ENCODE peak calls at places on chromosomes 2 and 18, in five cellular contexts. R, L, F, A and O are unnamed samples.

GRCh38 chr18:31661965-31662364 is 22.4 kb downstream of the B4GALT6 start:
- DNase-seq in R (no peak), L (no peak), F (no peak), A (no peak), O (no peak)

GRCh38 chr2:159168707-159169106 is 117.8 kb downstream of the WDSUB1 start:
- DNase-seq in R (no peak), L (no peak), F (no peak), A (peak; percentile 12), O (no peak)

GRCh38 chr2:241636182-241636982 is 576 bp downstream of the THAP4 start:
- DNase-seq in R (peak; percentile 48), L (no peak), F (peak; percentile 62), A (peak; percentile 52), O (no peak)

GRCh38 chr2:182456784-182457183 is 29.9 kb upstream of the PDE1A start:
- DNase-seq in R (no peak), L (no peak), F (no peak), A (no peak), O (no peak)

GRCh38 chr2:47796090-47796697 is 13.2 kb downstream of the MSH6 start:
- DNase-seq in R (no peak), L (no peak), F (no peak), A (no peak), O (no peak)

GRCh38 chr2:22270341-22270740 is 1114.6 kb upstream of the KLHL29 start:
- DNase-seq in R (no peak), L (no peak), F (no peak), A (no peak), O (no peak)

GRCh38 chr2:39304200-39304599 is 60.4 kb upstream of the CDKL4 start:
- DNase-seq in R (no peak), L (no peak), F (no peak), A (no peak), O (no peak)

GRCh38 chr18:74283646-74284045 is 8.1 kb downstream of the CYB5A start:
- DNase-seq in R (no peak), L (no peak), F (no peak), A (no peak), O (no peak)

GRCh38 chr2:173983414-173983871 is 18.3 kb upstream of the SP3 start:
- DNase-seq in R (no peak), L (no peak), F (no peak), A (no peak), O (no peak)

GRCh38 chr2:74632209-74632938 is 15.8 kb downstream of the M1AP start:
- DNase-seq in R (no peak), L (no peak), F (no peak), A (peak; percentile 51), O (no peak)

GRCh38 chr2:218260742-218261423 is at the start of gene GPBAR1:
- DNase-seq in R (peak; percentile 72), L (no peak), F (peak; percentile 32), A (no peak), O (no peak)

GRCh38 chr2:224860786-224861185 is 144.6 kb upstream of the CCDC195 start:
- DNase-seq in R (no peak), L (no peak), F (no peak), A (no peak), O (no peak)

GRCh38 chr2:215638687-215639086 is 202.8 kb upstream of the FN1 start:
- DNase-seq in R (no peak), L (no peak), F (no peak), A (no peak), O (no peak)

GRCh38 chr2:203022751-203023150 is 8.1 kb downstream of the NBEAL1 start:
- DNase-seq in R (no peak), L (no peak), F (no peak), A (no peak), O (no peak)

GRCh38 chr18:41526046-41526445 is 429.0 kb upstream of the PIK3C3 start:
- DNase-seq in R (no peak), L (no peak), F (no peak), A (no peak), O (no peak)

GRCh38 chr2:200735061-200735460 is 76.6 kb upstream of the BZW1 start:
- DNase-seq in R (no peak), L (no peak), F (no peak), A (no peak), O (no peak)

GRCh38 chr2:110116033-110116710 is 550 bp upstream of the MALL start:
- DNase-seq in R (no peak), L (no peak), F (no peak), A (peak; percentile 83), O (no peak)

GRCh38 chr2:45952591-45952990 is 301.1 kb downstream of the PRKCE start:
- DNase-seq in R (no peak), L (no peak), F (no peak), A (no peak), O (no peak)

GRCh38 chr2:145352499-145352898 is 832.6 kb upstream of the ZEB2 start:
- DNase-seq in R (no peak), L (no peak), F (no peak), A (no peak), O (no peak)

GRCh38 chr2:74703373-74703772 is 49.3 kb downstream of the SEMA4F start:
- DNase-seq in R (no peak), L (no peak), F (no peak), A (no peak), O (peak; percentile 52)

GRCh38 chr2:30147715-30148611 is 1.2 kb downstream of the YPEL5 start:
- DNase-seq in R (peak; percentile 84), L (peak; percentile 77), F (peak; percentile 85), A (peak; percentile 74), O (peak; percentile 67)
- TF ChIP-seq POLR2A in R (no peak), L (peak; percentile 85), F (peak; percentile 75), A (no peak), O (peak; percentile 87)

DNA sequence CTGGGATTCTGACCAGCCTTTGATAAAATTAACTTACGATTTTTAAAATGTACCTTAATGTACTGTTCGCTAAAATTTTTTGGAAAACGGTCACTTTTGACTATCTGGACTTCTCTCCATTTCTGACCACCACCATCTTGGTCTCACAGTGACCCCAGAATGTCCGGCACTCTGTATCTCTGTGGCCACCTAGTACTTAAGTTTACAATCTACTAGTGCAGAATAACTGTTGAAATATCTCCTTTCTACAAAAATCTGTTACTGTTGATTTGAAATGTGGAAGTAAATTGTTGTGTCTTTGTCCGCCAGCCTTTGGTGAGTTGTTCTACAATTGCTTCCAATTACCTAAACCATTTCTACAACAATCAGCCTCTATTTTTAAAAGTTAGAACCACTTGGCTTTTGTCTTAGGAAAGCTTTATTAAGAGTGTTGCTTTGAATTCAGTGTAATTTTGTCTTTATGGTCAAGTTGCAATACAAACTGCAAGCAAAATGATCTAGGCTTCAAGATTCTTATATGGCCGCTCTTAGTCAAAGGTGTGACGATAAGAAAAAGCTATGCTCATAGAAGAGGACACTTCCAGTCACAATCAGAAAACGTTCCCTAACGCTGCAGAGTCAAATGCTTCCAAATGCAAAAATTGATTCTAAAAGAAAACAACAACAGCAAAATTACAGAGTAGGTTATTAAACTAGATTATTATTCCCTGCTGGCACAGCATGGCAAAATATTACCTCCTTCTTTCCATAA is 283.3 kb downstream of the STK39 start:
- DNase-seq in R (no peak), L (no peak), F (no peak), A (no peak), O (no peak)
- TF ChIP-seq POLR2A in R (no peak), L (no peak), F (no peak), A (no peak), O (no peak)

DNA sequence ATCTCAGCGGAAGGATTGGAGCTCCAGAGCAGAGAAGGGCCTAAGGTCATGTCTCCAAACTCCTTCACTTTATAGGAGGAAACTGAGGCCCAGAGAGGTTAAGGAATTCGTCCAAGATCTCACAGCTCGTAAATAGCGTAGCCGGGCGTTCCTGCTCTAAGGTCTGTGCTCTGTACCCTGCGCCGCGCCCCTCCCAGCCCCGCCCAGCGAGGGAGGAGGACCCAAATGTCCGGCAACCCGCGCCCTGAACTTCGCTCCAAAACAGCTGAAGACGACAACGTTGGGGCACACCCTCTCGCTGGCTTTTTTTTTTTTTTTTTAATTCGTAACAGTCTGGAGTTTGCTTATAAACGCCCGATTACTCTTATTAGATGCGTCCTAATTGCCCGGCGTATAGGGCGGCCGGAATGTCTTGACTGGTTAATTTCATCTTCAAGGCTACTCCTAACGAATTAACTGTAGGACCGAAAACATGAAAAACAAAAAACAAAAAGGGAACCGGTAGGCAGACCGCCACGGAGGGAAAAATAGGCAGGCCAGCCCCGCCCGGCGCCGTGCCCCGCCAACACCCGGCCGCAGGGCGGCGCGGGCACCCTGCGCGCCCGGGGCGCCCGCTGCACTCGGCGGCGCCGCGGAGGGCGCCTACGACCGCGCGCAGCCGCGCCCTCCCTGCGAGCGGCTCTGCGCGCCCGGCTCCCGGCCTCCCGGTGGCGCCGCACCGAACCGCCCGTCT is 928 bp upstream of the FOSL2 start:
- DNase-seq in R (peak; percentile 93), L (peak; percentile 95), F (peak; percentile 92), A (peak; percentile 96), O (peak; percentile 96)
- TF ChIP-seq POLR2A in R (peak; percentile 23), L (peak; percentile 32), F (peak; percentile 40), A (no peak), O (peak; percentile 79)

DNA sequence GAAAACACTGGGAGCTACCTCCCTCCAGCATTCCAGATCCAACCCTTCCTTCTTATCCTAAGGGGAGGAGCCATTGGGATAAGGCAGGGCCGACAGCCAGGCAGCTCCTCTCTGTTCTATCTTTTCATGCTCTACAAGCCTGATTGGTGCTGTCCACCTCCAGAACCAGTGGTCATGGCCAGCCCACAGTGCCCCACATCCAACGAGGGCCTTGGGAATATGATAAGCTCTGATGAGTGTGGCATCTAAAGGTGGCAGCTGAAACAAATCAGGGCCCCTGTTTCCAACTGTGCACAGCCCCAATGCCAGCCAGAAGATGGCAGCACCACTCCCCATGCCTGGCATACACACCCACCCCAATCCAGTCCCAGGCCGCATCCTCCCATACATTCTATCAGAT is 329.3 kb downstream of the C1D start:
- DNase-seq in R (no peak), L (no peak), F (no peak), A (peak; percentile 30), O (no peak)
- TF ChIP-seq POLR2A in R (no peak), L (no peak), F (no peak), A (no peak), O (no peak)

GRCh38 chr2:70554338-70554892 is 789 bp upstream of the TGFA start:
- DNase-seq in R (no peak), L (no peak), F (no peak), A (no peak), O (no peak)

GRCh38 chr2:70553584-70554337 is at the start of gene TGFA:
- DNase-seq in R (peak; percentile 86), L (peak; percentile 78), F (peak; percentile 36), A (peak; percentile 82), O (peak; percentile 17)

GRCh38 chr2:70551156-70551555 is 2.5 kb downstream of the TGFA start:
- DNase-seq in R (no peak), L (no peak), F (no peak), A (no peak), O (no peak)

GRCh38 chr2:70552501-70553333 is 909 bp downstream of the TGFA start:
- DNase-seq in R (peak; percentile 35), L (no peak), F (no peak), A (no peak), O (no peak)

DNA sequence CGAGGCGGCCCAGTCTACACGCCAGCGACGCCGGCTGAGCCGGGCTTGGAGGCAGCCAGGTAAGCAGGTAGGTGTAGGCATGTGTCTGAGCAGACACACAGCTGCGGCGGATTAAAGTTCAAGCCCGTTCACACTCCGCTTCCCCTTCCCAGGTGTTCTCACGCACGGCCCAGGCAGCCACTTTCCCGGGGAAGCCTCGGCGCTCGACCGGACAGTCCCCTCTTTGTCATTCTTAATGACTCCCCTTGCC is 367 bp downstream of the TGFA start:
- DNase-seq in R (peak; percentile 62), L (peak; percentile 38), F (no peak), A (peak; percentile 32), O (no peak)
- TF ChIP-seq POLR2A in R (no peak), L (no peak), F (no peak), A (no peak), O (no peak)